ENCODE peak calls at places on chromosomes 16 and 17, in four cellular contexts. T is fibroblast of lung, A is iPS-NIHi11, C is astrocyte of the spinal cord. Q is an unnamed sample.
A peak's percentile ranks its signal among the peaks of the same experiment; 100 is the strongest.

GRCh38 chr17:54172654-54173316 is 350.1 kb downstream of the KIF2B start:
- DNase-seq in A (peak; percentile 20), C (peak; percentile 3), T (no peak), Q (no peak)

GRCh38 chr17:67280279-67280678 is 35.3 kb upstream of the HELZ start:
- DNase-seq in A (no peak), C (no peak), T (peak; percentile 19), Q (no peak)

GRCh38 chr17:77453613-77454559 is 313.1 kb downstream of the SEC14L1 start:
- DNase-seq in T (no peak), A (no peak), C (no peak), Q (no peak)

GRCh38 chr16:88549671-88550643 is 20.2 kb upstream of the ZC3H18 start:
- DNase-seq in T (no peak), A (no peak), C (no peak), Q (no peak)

GRCh38 chr17:42365136-42365535 is 23.1 kb downstream of the STAT3 start:
- DNase-seq in A (no peak), C (peak; percentile 83), T (peak; percentile 95), Q (peak; percentile 83)

GRCh38 chr16:75019007-75019406 is 20.2 kb downstream of the ZNRF1 start:
- DNase-seq in C (no peak), A (no peak), T (peak; percentile 48), Q (peak; percentile 50)

GRCh38 chr17:81641825-81642489 is 5.0 kb downstream of the TSPAN10 start:
- DNase-seq in A (no peak), T (peak; percentile 75), C (peak; percentile 47), Q (peak; percentile 85)

GRCh38 chr16:56930516-56931252 is 1.3 kb upstream of the HERPUD1 start:
- DNase-seq in A (no peak), C (no peak), T (no peak), Q (no peak)

GRCh38 chr17:59154335-59154720 is 658 bp downstream of the SKA2 start:
- DNase-seq in C (no peak), A (peak; percentile 18), T (peak; percentile 51), Q (peak; percentile 65)

GRCh38 chr17:5000237-5000639 is 2.5 kb downstream of the KIF1C start:
- DNase-seq in C (no peak), A (no peak), T (no peak), Q (peak; percentile 60)

GRCh38 chr17:77465358-77466041 is 324.7 kb downstream of the SEC14L1 start:
- DNase-seq in C (peak; percentile 75), A (peak; percentile 55), T (peak; percentile 80), Q (peak; percentile 79)

GRCh38 chr17:76736349-76737081 is 616 bp downstream of the SRSF2 start:
- DNase-seq in T (peak; percentile 50), A (peak; percentile 65), C (peak; percentile 65), Q (peak; percentile 77)

GRCh38 chr17:38541281-38541680 is 64.5 kb downstream of the SRCIN1 start:
- DNase-seq in A (no peak), T (no peak), C (no peak), Q (no peak)

GRCh38 chr17:21002309-21003006 is 40.4 kb downstream of the USP22 start:
- DNase-seq in A (no peak), T (no peak), C (no peak), Q (no peak)

GRCh38 chr17:2400474-2400866 is 390 bp downstream of the MNT start:
- DNase-seq in C (peak; percentile 46), A (peak; percentile 34), T (peak; percentile 47), Q (peak; percentile 60)

GRCh38 chr17:68462381-68463210 is 5.3 kb upstream of the WIPI1 start:
- DNase-seq in T (peak; percentile 65), A (peak; percentile 64), C (peak; percentile 75), Q (peak; percentile 81)

GRCh38 chr16:79965718-79966117 is 365.2 kb upstream of the MAF start:
- DNase-seq in A (no peak), T (no peak), C (no peak), Q (no peak)

GRCh38 chr17:9643611-9644010 is 1.7 kb upstream of the USP43 start:
- DNase-seq in A (no peak), T (peak; percentile 69), C (no peak), Q (peak; percentile 27)

GRCh38 chr17:63984651-63985386 is 12.1 kb upstream of the SCN4A start:
- DNase-seq in T (peak; percentile 91), C (peak; percentile 89), A (no peak), Q (peak; percentile 89)

GRCh38 chr17:18362509-18363020 is 785 bp downstream of the SHMT1 start:
- DNase-seq in A (peak; percentile 54), T (peak; percentile 33), C (peak; percentile 29), Q (peak; percentile 24)

GRCh38 chr17:5897320-5897911 is 172.8 kb upstream of the WSCD1 start:
- DNase-seq in T (peak; percentile 7), C (no peak), A (peak; percentile 53), Q (no peak)

GRCh38 chr17:43734376-43734775 is 24.2 kb downstream of the SOST start:
- DNase-seq in A (no peak), T (peak; percentile 96), C (peak; percentile 80), Q (peak; percentile 75)

GRCh38 chr17:39813631-39814030 is 50.5 kb downstream of the IKZF3 start:
- DNase-seq in T (no peak), A (no peak), C (no peak), Q (no peak)

GRCh38 chr17:44522883-44523671 is 19.9 kb upstream of the GPATCH8 start:
- DNase-seq in C (peak; percentile 54), T (peak; percentile 44), A (peak; percentile 74), Q (peak; percentile 77)

GRCh38 chr17:31068291-31068690 is 26.5 kb upstream of the NF1 start:
- DNase-seq in T (no peak), C (no peak), A (peak; percentile 69), Q (peak; percentile 55)

GRCh38 chr16:54191592-54191991 is 95.0 kb downstream of the IRX3 start:
- DNase-seq in C (no peak), T (no peak), A (no peak), Q (no peak)

GRCh38 chr17:45733781-45734180 is 50.3 kb upstream of the CRHR1 start:
- DNase-seq in A (no peak), T (no peak), C (no peak), Q (no peak)

GRCh38 chr16:59573528-59574271 is 839.6 kb upstream of the GOT2 start:
- DNase-seq in T (peak; percentile 96), C (peak; percentile 88), A (no peak), Q (peak; percentile 89)

GRCh38 chr16:4495766-4496165 is 19.6 kb downstream of the HMOX2 start:
- DNase-seq in C (no peak), A (no peak), T (no peak), Q (no peak)

GRCh38 chr17:28865946-28866752 is 11.3 kb downstream of the ERAL1 start:
- DNase-seq in A (no peak), T (no peak), C (peak; percentile 32), Q (no peak)

GRCh38 chr17:81711814-81712467 is at the start of gene SLC25A10:
- DNase-seq in C (peak; percentile 70), A (peak; percentile 96), T (peak; percentile 71), Q (peak; percentile 73)

GRCh38 chr17:77242118-77242800 is 101.5 kb downstream of the SEC14L1 start:
- DNase-seq in T (no peak), C (no peak), A (no peak), Q (no peak)

GRCh38 chr16:89557230-89557935 is 3.1 kb upstream of the RPL13 start:
- DNase-seq in A (peak; percentile 90), T (peak; percentile 65), C (peak; percentile 77), Q (peak; percentile 67)